ENCODE peak calls at places on chromosomes 1 and 21, in five cellular contexts. S is pancreas, J is mammary epithelial cell, N is cardiac muscle cell, F is mesendoderm. L is an unnamed sample.

GRCh38 chr21:16071761-16072160 is 342.0 kb downstream of the USP25 start:
- DNase-seq in S (no peak), J (no peak), N (no peak), F (no peak), L (no peak)

GRCh38 chr1:230172016-230172356 is 104.9 kb downstream of the GALNT2 start:
- DNase-seq in S (no peak), J (no peak), N (no peak), F (no peak), L (no peak)

GRCh38 chr1:198423701-198424100 is 116.8 kb downstream of the ATP6V1G3 start:
- DNase-seq in S (no peak), J (peak; percentile 25), N (no peak), F (peak; percentile 64), L (no peak)

GRCh38 chr1:53686371-53687267 is 52.3 kb downstream of the GLIS1 start:
- DNase-seq in S (no peak), J (no peak), N (no peak), F (peak; percentile 65), L (no peak)

GRCh38 chr1:39649786-39650185 is 10.3 kb upstream of the HEYL start:
- DNase-seq in S (no peak), J (no peak), N (no peak), F (no peak), L (no peak)

GRCh38 chr1:204476563-204476962 is 18.0 kb downstream of the PIK3C2B start:
- DNase-seq in S (no peak), J (no peak), N (no peak), F (no peak), L (no peak)

GRCh38 chr1:207815466-207815865 is 63.6 kb downstream of the CD46 start:
- DNase-seq in S (no peak), J (no peak), N (no peak), F (no peak), L (no peak)

GRCh38 chr21:21973806-21974205 is 975.6 kb downstream of the NCAM2 start:
- DNase-seq in S (no peak), J (no peak), N (peak; percentile 3), F (peak; percentile 79), L (no peak)

GRCh38 chr1:156910309-156910782 is 10.1 kb upstream of the LRRC71 start:
- DNase-seq in S (no peak), J (no peak), N (peak; percentile 62), F (peak; percentile 55), L (no peak)

GRCh38 chr1:40857737-40858136 is 4.4 kb downstream of the CITED4 start:
- DNase-seq in S (no peak), J (no peak), N (no peak), F (no peak), L (no peak)

GRCh38 chr1:98044071-98044697 is 123.3 kb upstream of the DPYD start:
- DNase-seq in S (peak; percentile 22), J (no peak), N (no peak), F (no peak), L (peak; percentile 42)

GRCh38 chr1:18941221-18942141 is 15.0 kb downstream of the IFFO2 start:
- DNase-seq in S (peak; percentile 46), J (peak; percentile 98), N (no peak), F (peak; percentile 67), L (no peak)
- H3K4me1 ChIP-seq in S (peaks cover 43% of the 10 kb centered on the region), J (peaks cover 84% of the 10 kb centered on the region), N (peaks cover 32% of the 10 kb centered on the region), F (peaks cover 12% of the 10 kb centered on the region), L (peaks cover 26% of the 10 kb centered on the region)

GRCh38 chr1:26701995-26702679 is 6.3 kb downstream of the ARID1A start:
- DNase-seq in S (no peak), J (peak; percentile 69), N (no peak), F (no peak), L (no peak)
- H3K4me1 ChIP-seq in S (peaks cover 47% of the 10 kb centered on the region), J (peaks cover 78% of the 10 kb centered on the region), N (peaks cover 69% of the 10 kb centered on the region), F (peaks cover 32% of the 10 kb centered on the region), L (peaks cover 83% of the 10 kb centered on the region)

DNA sequence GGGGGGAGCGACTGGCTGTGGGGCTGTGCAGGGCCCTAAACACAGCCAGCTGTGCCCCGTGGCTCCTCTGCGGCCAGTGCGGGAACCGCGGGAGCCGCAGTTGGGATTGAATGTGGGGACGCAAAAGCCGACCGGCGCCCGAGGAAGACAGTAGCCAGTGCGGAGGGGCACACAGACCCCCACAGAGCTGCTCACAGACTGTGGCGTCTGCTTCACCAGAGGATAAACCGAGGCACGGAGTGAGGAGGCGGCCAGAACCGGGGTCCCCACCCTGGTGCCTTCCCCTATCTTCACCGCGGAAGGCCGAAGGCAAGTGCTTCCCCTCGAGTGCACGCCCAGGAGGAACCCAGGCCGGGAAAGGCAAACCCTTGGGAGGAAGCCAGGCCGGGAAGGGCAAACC is 8.7 kb upstream of the TMEM52 start:
- DNase-seq in S (peak; percentile 84), J (no peak), N (no peak), F (no peak), L (no peak)
- H3K4me1 ChIP-seq in S (no peaks in the 10 kb centered on the region), J (no peaks in the 10 kb centered on the region), N (peaks cover 2% of the 10 kb centered on the region), F (no peaks in the 10 kb centered on the region), L (no peaks in the 10 kb centered on the region)

GRCh38 chr21:40840441-40840840 is 6.5 kb downstream of the DSCAM start:
- DNase-seq in S (no peak), J (peak; percentile 28), N (no peak), F (no peak), L (no peak)
- H3K4me1 ChIP-seq in S (no peaks in the 10 kb centered on the region), J (peaks cover 74% of the 10 kb centered on the region), N (peaks cover 8% of the 10 kb centered on the region), F (no peaks in the 10 kb centered on the region), L (no peaks in the 10 kb centered on the region)

DNA sequence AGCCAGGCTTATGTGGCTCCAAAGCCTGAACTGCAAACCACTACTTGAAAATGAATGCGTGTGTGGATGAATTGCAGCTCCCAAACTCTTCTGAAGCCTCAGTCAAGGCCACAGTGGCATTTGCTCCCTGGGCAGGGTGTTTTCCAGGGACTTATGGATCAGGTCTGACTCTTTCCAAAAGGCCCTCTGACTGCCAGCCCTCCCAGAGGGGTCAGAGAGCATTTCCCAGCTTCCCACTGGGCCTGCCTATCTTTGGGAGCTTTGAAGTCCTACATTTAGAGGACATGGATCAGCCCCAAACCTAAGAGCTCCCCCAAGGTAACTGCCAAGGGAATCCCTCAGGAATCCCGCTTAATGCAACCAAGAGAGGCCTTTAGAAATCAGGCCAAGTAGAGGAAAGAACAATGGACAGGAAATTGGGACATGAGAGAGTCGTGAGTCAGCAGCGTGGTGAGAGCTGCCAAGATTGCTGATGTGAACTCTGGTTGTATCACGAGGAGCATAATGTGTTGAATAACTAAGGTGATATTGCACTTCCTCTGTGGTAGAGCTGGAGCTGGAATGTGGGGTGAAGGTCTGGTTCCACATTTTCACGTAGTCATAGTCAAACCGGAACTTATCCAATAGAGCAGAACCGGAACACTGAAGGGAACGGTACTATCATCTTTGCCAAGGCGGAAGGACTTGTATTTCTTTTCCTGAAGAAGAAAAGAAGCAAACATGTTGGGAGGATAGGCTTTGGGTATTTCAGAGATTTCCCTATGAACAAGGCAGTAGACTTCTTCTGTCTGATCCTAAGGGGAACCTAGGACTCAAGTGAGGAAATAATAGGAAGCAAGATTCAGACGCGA is 99.4 kb upstream of the JUN start:
- DNase-seq in S (no peak), J (peak; percentile 96), N (no peak), F (peak; percentile 66), L (peak; percentile 97)
- H3K4me1 ChIP-seq in S (peaks cover 39% of the 10 kb centered on the region), J (peaks cover 38% of the 10 kb centered on the region), N (peaks cover 26% of the 10 kb centered on the region), F (peaks cover 2% of the 10 kb centered on the region), L (peaks cover 56% of the 10 kb centered on the region)

GRCh38 chr1:241109039-241109438 is 248.0 kb downstream of the RGS7 start:
- DNase-seq in S (no peak), J (no peak), N (no peak), F (no peak), L (no peak)
- H3K4me1 ChIP-seq in S (no peaks in the 10 kb centered on the region), J (no peaks in the 10 kb centered on the region), N (no peaks in the 10 kb centered on the region), F (no peaks in the 10 kb centered on the region), L (no peaks in the 10 kb centered on the region)

GRCh38 chr1:236159704-236160539 is 17.6 kb downstream of the GPR137B start:
- DNase-seq in S (no peak), J (no peak), N (no peak), F (no peak), L (no peak)
- H3K4me1 ChIP-seq in S (no peaks in the 10 kb centered on the region), J (no peaks in the 10 kb centered on the region), N (no peaks in the 10 kb centered on the region), F (no peaks in the 10 kb centered on the region), L (no peaks in the 10 kb centered on the region)

DNA sequence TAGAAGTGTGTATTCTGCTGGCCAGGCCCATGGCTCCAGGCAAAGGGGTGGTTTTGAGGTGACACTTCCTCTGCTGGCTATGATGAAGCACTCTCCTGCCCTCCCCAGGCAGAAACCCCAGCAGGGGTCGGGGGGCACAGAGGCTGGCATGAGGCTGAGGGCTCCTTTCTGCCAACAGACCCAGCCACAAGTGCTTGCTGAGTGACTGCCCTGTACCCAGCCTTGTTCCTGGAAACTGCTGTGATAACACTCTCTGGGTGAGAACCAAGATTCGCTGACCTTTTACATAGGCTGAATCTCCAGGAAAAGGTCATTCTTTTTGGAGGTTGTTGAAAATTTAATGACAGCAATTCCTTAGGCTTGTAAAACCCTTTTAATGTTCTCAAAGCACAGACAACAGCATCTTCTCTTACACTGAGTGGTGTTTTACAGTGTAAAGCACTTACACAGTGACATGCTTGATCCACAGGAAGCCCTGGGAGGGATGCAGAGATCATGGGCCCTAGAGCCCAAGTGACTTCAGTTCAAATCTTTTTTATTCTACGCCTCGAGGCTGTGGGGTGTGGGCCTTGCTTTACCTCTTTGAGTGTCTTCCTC is 155.5 kb upstream of the FGGY start:
- DNase-seq in S (no peak), J (no peak), N (peak; percentile 11), F (no peak), L (no peak)
- H3K4me1 ChIP-seq in S (no peaks in the 10 kb centered on the region), J (peaks cover 53% of the 10 kb centered on the region), N (peaks cover 12% of the 10 kb centered on the region), F (peaks cover 7% of the 10 kb centered on the region), L (peaks cover 43% of the 10 kb centered on the region)

L was measured in GM23248.